ENCODE peak calls at places on chromosomes 4 and X, in five cellular contexts. One of them, this sample, is unnamed.

GRCh38 chr4:173958445-173958844 is 325.0 kb downstream of the FBXO8 start:
- DNase-seq in uterus: no peak
- DNase-seq in fibroblast of pulmonary artery: peak
- DNase-seq in DND-41: no peak
- DNase-seq in MM.1S: peak
- DNase-seq in this sample: no peak

GRCh38 chr4:109499513-109499912 is 60.5 kb upstream of the MCUB start:
- DNase-seq in uterus: no peak
- DNase-seq in fibroblast of pulmonary artery: no peak
- DNase-seq in DND-41: no peak
- DNase-seq in MM.1S: no peak
- DNase-seq in this sample: no peak

GRCh38 chr4:137474711-137475301 is 57.5 kb downstream of the PCDH18 start:
- DNase-seq in uterus: no peak
- DNase-seq in fibroblast of pulmonary artery: peak
- DNase-seq in DND-41: no peak
- DNase-seq in MM.1S: no peak
- DNase-seq in this sample: no peak

GRCh38 chrX:153685179-153685536 is 2.6 kb upstream of the SLC6A8 start:
- DNase-seq in uterus: no peak
- DNase-seq in fibroblast of pulmonary artery: no peak
- DNase-seq in DND-41: no peak
- DNase-seq in MM.1S: no peak
- DNase-seq in this sample: no peak

GRCh38 chrX:28273751-28274150 is 292.5 kb upstream of the DCAF8L1 start:
- DNase-seq in uterus: no peak
- DNase-seq in fibroblast of pulmonary artery: peak
- DNase-seq in DND-41: no peak
- DNase-seq in MM.1S: no peak
- DNase-seq in this sample: no peak

GRCh38 chr4:6529021-6529420 is 46.0 kb upstream of the MAN2B2 start:
- DNase-seq in uterus: no peak
- DNase-seq in fibroblast of pulmonary artery: no peak
- DNase-seq in DND-41: no peak
- DNase-seq in MM.1S: no peak
- DNase-seq in this sample: no peak

GRCh38 chr4:48851651-48852050 is 20.8 kb downstream of the OCIAD1 start:
- DNase-seq in uterus: no peak
- DNase-seq in fibroblast of pulmonary artery: no peak
- DNase-seq in DND-41: no peak
- DNase-seq in MM.1S: no peak
- DNase-seq in this sample: no peak

GRCh38 chr4:125013891-125014290 is 300.9 kb upstream of the FAT4 start:
- DNase-seq in uterus: no peak
- DNase-seq in fibroblast of pulmonary artery: peak
- DNase-seq in DND-41: no peak
- DNase-seq in MM.1S: no peak
- DNase-seq in this sample: no peak

GRCh38 chrX:9829308-9830267 is 43.4 kb downstream of the SHROOM2 start:
- DNase-seq in uterus: no peak
- DNase-seq in fibroblast of pulmonary artery: peak
- DNase-seq in DND-41: no peak
- DNase-seq in MM.1S: peak
- DNase-seq in this sample: no peak

GRCh38 chrX:13906103-13906502 is 89.2 kb upstream of the GPM6B start:
- DNase-seq in uterus: no peak
- DNase-seq in fibroblast of pulmonary artery: peak
- DNase-seq in DND-41: no peak
- DNase-seq in MM.1S: no peak
- DNase-seq in this sample: no peak

GRCh38 chr4:145130788-145131398 is 32.8 kb downstream of the ABCE1 start:
- DNase-seq in uterus: no peak
- DNase-seq in fibroblast of pulmonary artery: peak
- DNase-seq in DND-41: no peak
- DNase-seq in MM.1S: no peak
- DNase-seq in this sample: no peak

GRCh38 chr4:94621491-94622080 is 136.2 kb upstream of the BMPR1B start:
- DNase-seq in uterus: no peak
- DNase-seq in fibroblast of pulmonary artery: peak
- DNase-seq in DND-41: peak
- DNase-seq in MM.1S: peak
- DNase-seq in this sample: peak

GRCh38 chr4:170610464-170610863 is 520.7 kb upstream of the AADAT start:
- DNase-seq in uterus: no peak
- DNase-seq in fibroblast of pulmonary artery: no peak
- DNase-seq in DND-41: no peak
- DNase-seq in MM.1S: no peak
- DNase-seq in this sample: no peak

GRCh38 chr4:10821826-10822225 is 137.3 kb upstream of the CLNK start:
- DNase-seq in uterus: no peak
- DNase-seq in fibroblast of pulmonary artery: no peak
- DNase-seq in DND-41: no peak
- DNase-seq in MM.1S: no peak
- DNase-seq in this sample: no peak

GRCh38 chrX:153861733-153862300 is 24.2 kb downstream of the L1CAM start:
- DNase-seq in uterus: no peak
- DNase-seq in fibroblast of pulmonary artery: no peak
- DNase-seq in DND-41: no peak
- DNase-seq in MM.1S: no peak
- DNase-seq in this sample: no peak

GRCh38 chrX:106959897-106960296 is 39.7 kb downstream of the CLDN2 start:
- DNase-seq in uterus: no peak
- DNase-seq in fibroblast of pulmonary artery: peak
- DNase-seq in DND-41: no peak
- DNase-seq in MM.1S: no peak
- DNase-seq in this sample: no peak

GRCh38 chrX:104112326-104112951 is at the start of gene ZCCHC18:
- DNase-seq in uterus: peak
- DNase-seq in fibroblast of pulmonary artery: peak
- DNase-seq in DND-41: no peak
- DNase-seq in MM.1S: peak
- DNase-seq in this sample: no peak

GRCh38 chr4:188839704-188840103 is 700.5 kb downstream of the TRIML1 start:
- DNase-seq in uterus: no peak
- DNase-seq in fibroblast of pulmonary artery: no peak
- DNase-seq in DND-41: no peak
- DNase-seq in MM.1S: no peak
- DNase-seq in this sample: no peak

GRCh38 chrX:81259008-81259713 is 57.3 kb downstream of the SH3BGRL start:
- DNase-seq in uterus: peak
- DNase-seq in fibroblast of pulmonary artery: peak
- DNase-seq in DND-41: no peak
- DNase-seq in MM.1S: no peak
- DNase-seq in this sample: peak

GRCh38 chr4:94412019-94413017 is 39.4 kb upstream of the PDLIM5 start:
- DNase-seq in uterus: peak
- DNase-seq in fibroblast of pulmonary artery: peak
- DNase-seq in DND-41: no peak
- DNase-seq in MM.1S: no peak
- DNase-seq in this sample: no peak

GRCh38 chr4:164509951-164510350 is 244.0 kb upstream of the SMIM31 start:
- DNase-seq in uterus: no peak
- DNase-seq in fibroblast of pulmonary artery: no peak
- DNase-seq in DND-41: no peak
- DNase-seq in MM.1S: no peak
- DNase-seq in this sample: no peak

GRCh38 chrX:79281775-79282174 is 85.4 kb downstream of the ITM2A start:
- DNase-seq in uterus: no peak
- DNase-seq in fibroblast of pulmonary artery: no peak
- DNase-seq in DND-41: no peak
- DNase-seq in MM.1S: no peak
- DNase-seq in this sample: no peak

GRCh38 chr4:1564535-1565375 is 119.4 kb downstream of the FAM53A start:
- DNase-seq in uterus: no peak
- DNase-seq in fibroblast of pulmonary artery: no peak
- DNase-seq in DND-41: no peak
- DNase-seq in MM.1S: no peak
- DNase-seq in this sample: no peak

GRCh38 chr4:55297346-55297745 is 48.7 kb upstream of the SRD5A3 start:
- DNase-seq in uterus: no peak
- DNase-seq in fibroblast of pulmonary artery: no peak
- DNase-seq in DND-41: no peak
- DNase-seq in MM.1S: no peak
- DNase-seq in this sample: no peak

GRCh38 chr4:87580057-87580456 is 28.3 kb upstream of the DSPP start:
- DNase-seq in uterus: no peak
- DNase-seq in fibroblast of pulmonary artery: no peak
- DNase-seq in DND-41: no peak
- DNase-seq in MM.1S: no peak
- DNase-seq in this sample: no peak

GRCh38 chr4:169024762-169025161 is 14.7 kb upstream of the CBR4 start:
- DNase-seq in uterus: no peak
- DNase-seq in fibroblast of pulmonary artery: peak
- DNase-seq in DND-41: no peak
- DNase-seq in MM.1S: peak
- DNase-seq in this sample: peak

GRCh38 chr4:104758574-104758973 is 263.9 kb upstream of the CXXC4 start:
- DNase-seq in uterus: no peak
- DNase-seq in fibroblast of pulmonary artery: no peak
- DNase-seq in DND-41: no peak
- DNase-seq in MM.1S: no peak
- DNase-seq in this sample: no peak

GRCh38 chrX:11787564-11787963 is 29.5 kb downstream of the MSL3 start:
- DNase-seq in uterus: peak
- DNase-seq in fibroblast of pulmonary artery: peak
- DNase-seq in DND-41: peak
- DNase-seq in MM.1S: no peak
- DNase-seq in this sample: no peak

GRCh38 chrX:115906881-115907280 is 263.7 kb upstream of the AGTR2 start:
- DNase-seq in uterus: no peak
- DNase-seq in fibroblast of pulmonary artery: no peak
- DNase-seq in DND-41: no peak
- DNase-seq in MM.1S: no peak
- DNase-seq in this sample: no peak

GRCh38 chrX:69145714-69146113 is 19.5 kb downstream of the PJA1 start:
- DNase-seq in uterus: no peak
- DNase-seq in fibroblast of pulmonary artery: no peak
- DNase-seq in DND-41: no peak
- DNase-seq in MM.1S: no peak
- DNase-seq in this sample: no peak

GRCh38 chr4:103424853-103425252 is 226.7 kb upstream of the CENPE start:
- DNase-seq in uterus: no peak
- DNase-seq in fibroblast of pulmonary artery: peak
- DNase-seq in DND-41: no peak
- DNase-seq in MM.1S: no peak
- DNase-seq in this sample: no peak

GRCh38 chr4:89307185-89307445 is 485 bp downstream of the GPRIN3 start:
- DNase-seq in uterus: no peak
- DNase-seq in fibroblast of pulmonary artery: no peak
- DNase-seq in DND-41: no peak
- DNase-seq in MM.1S: no peak
- DNase-seq in this sample: no peak

GRCh38 chr4:89308161-89308500 is 531 bp upstream of the GPRIN3 start:
- DNase-seq in uterus: no peak
- DNase-seq in fibroblast of pulmonary artery: no peak
- DNase-seq in DND-41: no peak
- DNase-seq in MM.1S: peak
- DNase-seq in this sample: no peak

GRCh38 chr4:89307446-89308160 is at the start of gene GPRIN3:
- DNase-seq in uterus: peak
- DNase-seq in fibroblast of pulmonary artery: peak
- DNase-seq in DND-41: peak
- DNase-seq in MM.1S: peak
- DNase-seq in this sample: no peak

GRCh38 chr4:89305712-89306437 is 1.7 kb downstream of the GPRIN3 start:
- DNase-seq in uterus: no peak
- DNase-seq in fibroblast of pulmonary artery: peak
- DNase-seq in DND-41: no peak
- DNase-seq in MM.1S: peak
- DNase-seq in this sample: no peak

GRCh38 chr4:89306486-89307184 is 965 bp downstream of the GPRIN3 start:
- DNase-seq in uterus: no peak
- DNase-seq in fibroblast of pulmonary artery: no peak
- DNase-seq in DND-41: no peak
- DNase-seq in MM.1S: peak
- DNase-seq in this sample: no peak
- H3K4me3 ChIP-seq in uterus: peak
- H3K4me3 ChIP-seq in fibroblast of pulmonary artery: no peak
- H3K4me3 ChIP-seq in DND-41: no peak
- H3K4me3 ChIP-seq in MM.1S: peak
- H3K4me3 ChIP-seq in this sample: no peak

DNA sequence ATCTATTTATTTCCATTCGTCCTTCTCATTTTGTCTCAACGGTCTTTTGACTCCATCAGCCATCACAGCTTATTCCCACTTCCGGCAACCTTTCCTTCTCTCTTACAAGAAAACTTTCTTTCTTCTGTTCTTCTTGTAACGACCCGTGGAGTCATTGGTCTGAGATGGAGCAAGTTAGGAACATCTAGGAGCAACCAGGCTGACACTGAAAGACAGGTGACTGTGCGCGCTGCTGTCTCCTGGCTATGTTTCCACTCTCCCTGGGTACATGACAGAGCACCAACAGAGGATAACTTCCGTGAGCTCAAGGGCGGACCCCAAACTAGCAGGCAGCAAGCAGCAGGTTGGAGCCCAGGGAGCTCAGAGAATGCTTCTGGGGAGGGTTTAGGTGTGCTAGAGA is 2.5 kb downstream of the FGF5 start:
- DNase-seq in uterus: no peak
- DNase-seq in fibroblast of pulmonary artery: no peak
- DNase-seq in DND-41: no peak
- DNase-seq in MM.1S: no peak
- DNase-seq in this sample: no peak
- H3K4me3 ChIP-seq in uterus: no peak
- H3K4me3 ChIP-seq in fibroblast of pulmonary artery: peak
- H3K4me3 ChIP-seq in DND-41: no peak
- H3K4me3 ChIP-seq in MM.1S: no peak
- H3K4me3 ChIP-seq in this sample: no peak

GRCh38 chr4:101795704-101796103 is 5.2 kb downstream of the BANK1 start:
- DNase-seq in uterus: no peak
- DNase-seq in fibroblast of pulmonary artery: no peak
- DNase-seq in DND-41: peak
- DNase-seq in MM.1S: no peak
- DNase-seq in this sample: no peak
- H3K4me3 ChIP-seq in uterus: no peak
- H3K4me3 ChIP-seq in fibroblast of pulmonary artery: no peak
- H3K4me3 ChIP-seq in DND-41: no peak
- H3K4me3 ChIP-seq in MM.1S: no peak
- H3K4me3 ChIP-seq in this sample: no peak

DNA sequence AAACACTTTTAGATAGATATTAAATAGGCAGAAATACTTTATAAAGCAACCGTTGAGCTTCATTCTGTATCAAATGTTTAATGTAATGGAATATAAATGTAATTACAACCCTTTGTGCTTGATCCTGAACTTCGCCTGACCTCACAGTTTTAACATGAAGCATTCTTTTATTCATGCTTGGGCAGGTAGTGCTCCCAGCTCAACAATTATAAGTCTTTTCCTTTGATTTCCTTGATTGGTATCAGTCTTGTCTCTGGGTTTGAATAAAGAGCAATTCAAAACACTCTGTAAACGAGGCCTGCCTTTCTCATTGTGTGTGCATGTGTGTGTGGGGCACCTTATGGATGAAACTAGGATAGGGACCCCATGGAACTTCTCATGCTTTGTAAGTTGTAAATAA is 6.8 kb downstream of the METAP1 start:
- DNase-seq in uterus: no peak
- DNase-seq in fibroblast of pulmonary artery: no peak
- DNase-seq in DND-41: no peak
- DNase-seq in MM.1S: no peak
- DNase-seq in this sample: no peak
- H3K4me3 ChIP-seq in uterus: no peak
- H3K4me3 ChIP-seq in fibroblast of pulmonary artery: no peak
- H3K4me3 ChIP-seq in DND-41: no peak
- H3K4me3 ChIP-seq in MM.1S: no peak
- H3K4me3 ChIP-seq in this sample: no peak

GRCh38 chr4:33924239-33924638 is 2320.1 kb downstream of the ARAP2 start:
- DNase-seq in uterus: no peak
- DNase-seq in fibroblast of pulmonary artery: peak
- DNase-seq in DND-41: peak
- DNase-seq in MM.1S: no peak
- DNase-seq in this sample: no peak
- H3K4me3 ChIP-seq in uterus: no peak
- H3K4me3 ChIP-seq in fibroblast of pulmonary artery: no peak
- H3K4me3 ChIP-seq in DND-41: peak
- H3K4me3 ChIP-seq in MM.1S: no peak
- H3K4me3 ChIP-seq in this sample: no peak